ENCODE peak calls at places on chromosomes 1 and 21, in four cellular contexts. Q, V, B and J are unnamed samples.

GRCh38 chr1:147238053-147238902 is 4.2 kb upstream of the CHD1L start:
- DNase-seq in Q (no peak), V (no peak), B (no peak), J (no peak)

GRCh38 chr21:42663860-42664535 is 10.6 kb downstream of the PDE9A start:
- DNase-seq in Q (no peak), V (no peak), B (no peak), J (no peak)

GRCh38 chr1:53582211-53583020 is 123.2 kb downstream of the DMRTB1 start:
- DNase-seq in Q (no peak), V (peak), B (no peak), J (no peak)

GRCh38 chr1:202589190-202589680 is 121.0 kb downstream of the SYT2 start:
- DNase-seq in Q (peak), V (no peak), B (peak), J (no peak)

GRCh38 chr1:202090994-202091393 is 31.7 kb upstream of the GPR37L1 start:
- DNase-seq in Q (no peak), V (no peak), B (no peak), J (no peak)

GRCh38 chr1:227365473-227366067 is 47.3 kb upstream of the CDC42BPA start:
- DNase-seq in Q (no peak), V (no peak), B (no peak), J (no peak)

GRCh38 chr1:226654046-226654445 is 85.0 kb downstream of the ITPKB start:
- DNase-seq in Q (peak), V (no peak), B (no peak), J (no peak)

GRCh38 chr1:76826072-76826827 is 41.0 kb upstream of the ST6GALNAC5 start:
- DNase-seq in Q (peak), V (no peak), B (no peak), J (no peak)

GRCh38 chr21:34521561-34521960 is 9.6 kb upstream of the KCNE1 start:
- DNase-seq in Q (no peak), V (no peak), B (no peak), J (no peak)

GRCh38 chr1:77037990-77038389 is 170.7 kb downstream of the ST6GALNAC5 start:
- DNase-seq in Q (no peak), V (no peak), B (no peak), J (no peak)

GRCh38 chr1:157963713-157964112 is 29.7 kb upstream of the KIRREL1 start:
- DNase-seq in Q (peak), V (peak), B (peak), J (peak)

GRCh38 chr1:98325646-98326441 is 335.7 kb upstream of the SNX7 start:
- DNase-seq in Q (peak), V (no peak), B (peak), J (no peak)

GRCh38 chr1:202105571-202106339 is 17.0 kb upstream of the GPR37L1 start:
- DNase-seq in Q (peak), V (no peak), B (no peak), J (no peak)

GRCh38 chr21:36902793-36903192 is 63.7 kb downstream of the HLCS start:
- DNase-seq in Q (peak), V (no peak), B (no peak), J (no peak)

GRCh38 chr1:223831755-223832636 is 13.8 kb downstream of the TP53BP2 start:
- DNase-seq in Q (peak), V (no peak), B (peak), J (no peak)

GRCh38 chr1:219489636-219490035 is 123.3 kb downstream of the ZC3H11B start:
- DNase-seq in Q (no peak), V (no peak), B (no peak), J (no peak)

GRCh38 chr1:55214903-55215193 is 316 bp downstream of the USP24 start:
- DNase-seq in Q (peak), V (peak), B (no peak), J (peak)

GRCh38 chr1:186925881-186926676 is 97.3 kb downstream of the PLA2G4A start:
- DNase-seq in Q (peak), V (no peak), B (peak), J (no peak)

GRCh38 chr1:221509575-221510360 is 232.1 kb downstream of the DUSP10 start:
- DNase-seq in Q (no peak), V (no peak), B (no peak), J (no peak)